ENCODE peak calls at places on chromosomes 3 and 15, in ten cellular contexts. N is AG09319; U is vagina; M is ACHN; S is pancreas; P is effector CD4-positive, alpha-beta T cell; X is NCI-H2171 treated with DMSO at 0.1 percent for 48 hours; L is GM03348; T is NCI-H1092 treated with DMSO at 0.1 percent for 48 hours; I is right lobe of liver. Z is an unnamed sample.

GRCh38 chr3:73472429-73472828 is 152.3 kb downstream of the PDZRN3 start:
- DNase-seq in S (no peak), P (no peak), N (no peak), X (no peak), I (no peak), L (no peak), U (no peak), T (peak; percentile 57), M (no peak), Z (no peak)

GRCh38 chr15:29136815-29137214 is 132.8 kb downstream of the NSMCE3 start:
- DNase-seq in U (no peak), T (no peak), X (no peak), M (no peak), L (no peak), I (no peak), S (no peak), N (no peak), P (no peak), Z (no peak)

GRCh38 chr15:90211440-90212168 is 10.5 kb downstream of the SEMA4B start:
- DNase-seq in I (no peak), P (no peak), T (no peak), X (no peak), M (no peak), N (no peak), L (no peak), U (no peak), S (no peak), Z (no peak)

GRCh38 chr15:47477253-47477652 is 240.1 kb upstream of the SEMA6D start:
- DNase-seq in S (no peak), N (no peak), M (no peak), P (no peak), I (no peak), T (peak; percentile 62), X (peak; percentile 54), U (no peak), L (no peak), Z (no peak)

GRCh38 chr3:196996454-196997265 is 28.0 kb upstream of the PIGZ start:
- DNase-seq in P (no peak), S (no peak), I (peak; percentile 37), M (no peak), X (peak; percentile 93), L (no peak), U (no peak), N (no peak), T (peak; percentile 74), Z (no peak)

GRCh38 chr3:40593351-40593750 is 68.6 kb downstream of the ZNF621 start:
- DNase-seq in L (peak; percentile 78), M (no peak), I (no peak), X (no peak), P (no peak), S (no peak), T (no peak), U (peak; percentile 6), N (no peak), Z (no peak)

GRCh38 chr3:13141991-13142412 is 68.8 kb upstream of the IQSEC1 start:
- DNase-seq in I (peak; percentile 12), M (peak; percentile 23), N (no peak), P (no peak), L (peak; percentile 59), X (no peak), T (no peak), S (no peak), U (no peak), Z (peak; percentile 67)

GRCh38 chr3:185527364-185527763 is 25.0 kb downstream of the LIPH start:
- DNase-seq in S (no peak), L (no peak), X (peak; percentile 27), U (no peak), T (no peak), N (no peak), P (no peak), M (no peak), I (peak; percentile 27), Z (no peak)

GRCh38 chr15:31301687-31301990 is 25.0 kb upstream of the KLF13 start:
- DNase-seq in T (no peak), P (no peak), I (no peak), M (no peak), X (no peak), L (no peak), S (no peak), N (no peak), U (no peak), Z (no peak)

GRCh38 chr3:72679540-72680198 is 168.6 kb downstream of the SHQ1 start:
- DNase-seq in S (no peak), N (no peak), L (peak; percentile 43), P (no peak), M (no peak), I (no peak), T (peak; percentile 32), X (no peak), U (no peak), Z (no peak)

GRCh38 chr15:63234479-63234878 is 42.9 kb upstream of the APH1B start:
- DNase-seq in T (no peak), X (no peak), M (peak; percentile 26), I (no peak), N (no peak), L (no peak), U (no peak), P (no peak), S (no peak), Z (no peak)

GRCh38 chr3:40504636-40505430 is 1.0 kb upstream of the ZNF620 start:
- DNase-seq in L (peak; percentile 85), X (no peak), M (peak; percentile 90), I (no peak), U (no peak), N (peak; percentile 67), S (peak; percentile 61), P (no peak), T (no peak), Z (no peak)

GRCh38 chr3:55180936-55181535 is 253.2 kb upstream of the LRTM1 start:
- DNase-seq in T (peak; percentile 4), P (no peak), U (no peak), X (peak; percentile 1), L (peak; percentile 45), I (no peak), M (peak; percentile 47), N (no peak), S (peak; percentile 19), Z (peak; percentile 33)

GRCh38 chr15:63035977-63036376 is 6.6 kb upstream of the TPM1 start:
- DNase-seq in P (no peak), U (no peak), X (peak; percentile 15), S (no peak), I (no peak), T (no peak), M (no peak), L (no peak), N (no peak), Z (no peak)

GRCh38 chr3:45688194-45688881 is 858 bp upstream of the SACM1L start:
- DNase-seq in S (peak; percentile 40), X (peak; percentile 75), N (no peak), L (no peak), M (peak; percentile 29), T (peak; percentile 78), U (no peak), I (no peak), P (no peak), Z (peak; percentile 57)

GRCh38 chr3:29338981-29339833 is 58.3 kb downstream of the RBMS3 start:
- DNase-seq in I (no peak), M (no peak), N (no peak), S (no peak), T (no peak), P (no peak), L (no peak), X (no peak), U (no peak), Z (no peak)

GRCh38 chr3:110246796-110247369 is 824.7 kb upstream of the NECTIN3 start:
- DNase-seq in S (no peak), I (no peak), L (no peak), T (no peak), N (no peak), P (no peak), U (no peak), M (no peak), X (no peak), Z (no peak)

GRCh38 chr15:73926191-73927002 is at the start of gene LOXL1:
- DNase-seq in S (peak; percentile 76), N (no peak), M (peak; percentile 68), X (peak; percentile 73), U (no peak), T (no peak), L (peak; percentile 95), I (no peak), P (no peak), Z (no peak)

GRCh38 chr3:11774296-11774877 is 72.3 kb downstream of the TAMM41 start:
- DNase-seq in S (peak; percentile 58), N (no peak), L (peak; percentile 72), T (peak; percentile 21), I (peak; percentile 54), X (peak; percentile 11), P (no peak), M (peak; percentile 58), U (no peak), Z (no peak)

GRCh38 chr15:63473999-63474809 is 30.2 kb upstream of the USP3 start:
- DNase-seq in S (peak; percentile 24), N (no peak), M (peak; percentile 57), T (peak; percentile 92), X (peak; percentile 73), U (no peak), I (peak; percentile 88), P (peak; percentile 37), L (no peak), Z (no peak)

GRCh38 chr15:86362556-86362955 is 282.9 kb downstream of the AGBL1 start:
- DNase-seq in X (no peak), I (no peak), N (no peak), L (no peak), M (peak; percentile 1), P (no peak), S (no peak), T (no peak), U (no peak), Z (no peak)

GRCh38 chr3:129207347-129207947 is 23.8 kb upstream of the CNBP start:
- DNase-seq in L (no peak), P (no peak), S (no peak), T (no peak), N (no peak), X (no peak), I (peak; percentile 49), U (no peak), M (no peak), Z (no peak)

GRCh38 chr3:184315871-184316661 is 1.7 kb downstream of the EIF4G1 start:
- DNase-seq in I (peak; percentile 78), N (no peak), S (peak; percentile 23), L (no peak), T (no peak), X (no peak), P (no peak), U (no peak), M (no peak), Z (no peak)

GRCh38 chr3:171774516-171774915 is 35.8 kb downstream of the PLD1 start:
- DNase-seq in X (no peak), U (no peak), L (no peak), P (no peak), T (no peak), N (no peak), M (no peak), I (no peak), S (no peak), Z (no peak)

GRCh38 chr3:51568041-51568440 is 29.5 kb downstream of the RAD54L2 start:
- DNase-seq in P (no peak), L (peak; percentile 13), M (no peak), I (no peak), X (peak; percentile 2), N (no peak), T (no peak), S (no peak), U (no peak), Z (no peak)

GRCh38 chr15:101652783-101653430 is 726 bp upstream of the TM2D3 start:
- DNase-seq in X (peak; percentile 39), P (no peak), U (peak; percentile 89), T (peak; percentile 4), S (no peak), M (peak; percentile 43), L (no peak), N (no peak), I (peak; percentile 59), Z (no peak)

GRCh38 chr15:80317389-80318169 is 65.6 kb upstream of the CTXND1 start:
- DNase-seq in L (peak; percentile 88), X (no peak), P (no peak), S (no peak), N (peak; percentile 65), M (no peak), T (no peak), I (no peak), U (no peak), Z (no peak)

GRCh38 chr3:132421832-132422231 is 4.5 kb downstream of the DNAJC13 start:
- DNase-seq in U (no peak), I (no peak), X (no peak), N (no peak), P (no peak), M (peak; percentile 42), L (peak; percentile 40), T (no peak), S (no peak), Z (no peak)

Z was measured in activated CD8-positive, alpha-beta T cell treated with anti-CD3 and anti-CD28 coated beads, Interleukin-2, amount 10 ng/mL, durations not matched to agents 7 days and 5 days.